ENCODE peak calls at places on chromosomes 1 and 21, in ten cellular contexts. Q is right atrium auricular region, F is foreskin fibroblast, X is HCT116, D is left ventricle myocardium inferior, L is GM06990, Y is cardiac muscle cell, G is IMR-90, I is hepatocyte, O is lower lobe of right lung. J is an unnamed sample.

GRCh38 chr1:193846881-193847280 is 660.5 kb upstream of the B3GALT2 start:
- DNase-seq in Q (no peak), F (peak), X (no peak), D (no peak), L (no peak), Y (no peak), G (peak), I (no peak), O (no peak), J (no peak)

GRCh38 chr1:240282061-240282830 is 190.6 kb downstream of the FMN2 start:
- DNase-seq in Q (no peak), F (peak), X (no peak), D (no peak), L (no peak), Y (no peak), G (peak), I (no peak), O (peak), J (peak)

GRCh38 chr1:55437692-55438091 is 222.5 kb upstream of the USP24 start:
- DNase-seq in Q (no peak), F (no peak), X (no peak), D (no peak), L (no peak), Y (no peak), G (no peak), I (no peak), O (no peak), J (no peak)

GRCh38 chr1:94807742-94808491 is 12.2 kb upstream of the SLC44A3 start:
- DNase-seq in Q (no peak), F (peak), X (no peak), D (no peak), L (no peak), Y (no peak), G (peak), I (peak), O (no peak), J (no peak)

GRCh38 chr1:1609822-1610485 is 5.3 kb upstream of the MIB2 start:
- DNase-seq in Q (no peak), F (no peak), X (no peak), D (no peak), L (no peak), Y (no peak), G (no peak), I (no peak), O (peak), J (no peak)

GRCh38 chr1:246355421-246356230 is 151.5 kb downstream of the SMYD3 start:
- DNase-seq in Q (no peak), F (no peak), X (no peak), D (no peak), L (no peak), Y (no peak), G (no peak), I (no peak), O (no peak), J (no peak)

GRCh38 chr1:47709302-47710074 is 271.6 kb downstream of the FOXD2 start:
- DNase-seq in Q (no peak), F (peak), X (no peak), D (no peak), L (peak), Y (peak), G (no peak), I (peak), O (no peak), J (no peak)

GRCh38 chr1:243731301-243731891 is 118.6 kb downstream of the AKT3 start:
- DNase-seq in Q (no peak), F (no peak), X (no peak), D (no peak), L (no peak), Y (no peak), G (peak), I (peak), O (no peak), J (peak)

GRCh38 chr21:37521658-37522057 is 155.1 kb downstream of the DYRK1A start:
- DNase-seq in Q (no peak), F (no peak), X (no peak), D (no peak), L (no peak), Y (no peak), G (no peak), I (no peak), O (no peak), J (no peak)

GRCh38 chr1:226871047-226871365 is 590 bp downstream of the PSEN2 start:
- DNase-seq in Q (no peak), F (no peak), X (no peak), D (no peak), L (no peak), Y (no peak), G (no peak), I (no peak), O (no peak), J (no peak)

GRCh38 chr1:165842363-165843129 is 15.1 kb downstream of the UCK2 start:
- DNase-seq in Q (no peak), F (peak), X (no peak), D (no peak), L (peak), Y (peak), G (peak), I (no peak), O (no peak), J (peak)

GRCh38 chr1:16126160-16126559 is 29.7 kb downstream of the EPHA2 start:
- DNase-seq in Q (no peak), F (no peak), X (no peak), D (no peak), L (no peak), Y (no peak), G (no peak), I (no peak), O (no peak), J (no peak)

GRCh38 chr1:205680073-205680851 is at the start of gene SLC45A3:
- DNase-seq in Q (no peak), F (peak), X (no peak), D (peak), L (no peak), Y (peak), G (no peak), I (peak), O (peak), J (peak)

GRCh38 chr1:203129501-203130231 is 2.1 kb downstream of the ADORA1 start:
- DNase-seq in Q (peak), F (no peak), X (no peak), D (peak), L (no peak), Y (no peak), G (no peak), I (no peak), O (no peak), J (no peak)

GRCh38 chr21:36615274-36615964 is 83.5 kb upstream of the SIM2 start:
- DNase-seq in Q (no peak), F (no peak), X (peak), D (no peak), L (no peak), Y (no peak), G (no peak), I (no peak), O (no peak), J (no peak)

GRCh38 chr1:1118893-1119220 is 3.0 kb upstream of the C1orf159 start:
- DNase-seq in Q (no peak), F (no peak), X (no peak), D (no peak), L (no peak), Y (no peak), G (no peak), I (no peak), O (peak), J (no peak)

GRCh38 chr1:226678701-226679100 is 60.4 kb downstream of the ITPKB start:
- DNase-seq in Q (no peak), F (no peak), X (no peak), D (no peak), L (no peak), Y (no peak), G (no peak), I (no peak), O (no peak), J (no peak)

GRCh38 chr1:90154711-90155110 is 159.8 kb downstream of the ZNF326 start:
- DNase-seq in Q (no peak), F (no peak), X (no peak), D (no peak), L (no peak), Y (no peak), G (no peak), I (no peak), O (no peak), J (no peak)

GRCh38 chr1:7379445-7379971 is 391.6 kb upstream of the VAMP3 start:
- DNase-seq in Q (peak), F (peak), X (no peak), D (peak), L (no peak), Y (peak), G (peak), I (peak), O (no peak), J (peak)

GRCh38 chr1:53413175-53414001 is 45.8 kb upstream of the DMRTB1 start:
- DNase-seq in Q (no peak), F (peak), X (peak), D (no peak), L (peak), Y (no peak), G (peak), I (peak), O (no peak), J (peak)

GRCh38 chr1:210262897-210263272 is 30.3 kb downstream of the SERTAD4 start:
- DNase-seq in Q (peak), F (peak), X (no peak), D (no peak), L (no peak), Y (no peak), G (no peak), I (no peak), O (no peak), J (no peak)

GRCh38 chr1:172105230-172105629 is 263.9 kb downstream of the DNM3 start:
- DNase-seq in Q (no peak), F (no peak), X (no peak), D (no peak), L (no peak), Y (no peak), G (no peak), I (no peak), O (no peak), J (no peak)

GRCh38 chr1:21749109-21749508 is 33.8 kb downstream of the USP48 start:
- DNase-seq in Q (no peak), F (no peak), X (no peak), D (no peak), L (no peak), Y (no peak), G (no peak), I (no peak), O (no peak), J (no peak)

GRCh38 chr1:43786975-43787374 is 79.6 kb downstream of the ST3GAL3 start:
- DNase-seq in Q (no peak), F (peak), X (no peak), D (no peak), L (no peak), Y (peak), G (peak), I (peak), O (no peak), J (no peak)

GRCh38 chr1:203252678-203253077 is 23.2 kb upstream of the CHIT1 start:
- DNase-seq in Q (no peak), F (no peak), X (no peak), D (no peak), L (no peak), Y (no peak), G (no peak), I (no peak), O (no peak), J (no peak)

GRCh38 chr1:8040586-8040985 is 14.5 kb upstream of the ERRFI1 start:
- DNase-seq in Q (peak), F (peak), X (peak), D (peak), L (no peak), Y (no peak), G (peak), I (peak), O (peak), J (peak)

GRCh38 chr1:151815716-151816327 is 10.6 kb upstream of the LINGO4 start:
- DNase-seq in Q (no peak), F (no peak), X (no peak), D (no peak), L (no peak), Y (no peak), G (no peak), I (no peak), O (no peak), J (no peak)

GRCh38 chr21:46189213-46189958 is 5.1 kb upstream of the SPATC1L start:
- DNase-seq in Q (peak), F (peak), X (no peak), D (no peak), L (no peak), Y (no peak), G (peak), I (peak), O (no peak), J (peak)

GRCh38 chr1:47558601-47559593 is 121.1 kb downstream of the FOXD2 start:
- DNase-seq in Q (no peak), F (no peak), X (no peak), D (no peak), L (no peak), Y (no peak), G (no peak), I (peak), O (peak), J (peak)

GRCh38 chr1:85397490-85398044 is 67.4 kb downstream of the DDAH1 start:
- DNase-seq in Q (no peak), F (no peak), X (no peak), D (no peak), L (no peak), Y (no peak), G (peak), I (no peak), O (no peak), J (no peak)

GRCh38 chr1:176897350-176898236 is 266.9 kb downstream of the ASTN1 start:
- DNase-seq in Q (no peak), F (peak), X (peak), D (peak), L (peak), Y (peak), G (peak), I (peak), O (peak), J (peak)

GRCh38 chr1:24186993-24187790 is at the start of gene IFNLR1:
- DNase-seq in Q (no peak), F (peak), X (peak), D (peak), L (peak), Y (peak), G (no peak), I (peak), O (peak), J (peak)

GRCh38 chr1:24151175-24151533 is 8.2 kb upstream of the IL22RA1 start:
- DNase-seq in Q (no peak), F (no peak), X (no peak), D (no peak), L (no peak), Y (peak), G (no peak), I (peak), O (no peak), J (peak)

GRCh38 chr1:101238041-101238515 is 1.3 kb downstream of the S1PR1 start:
- DNase-seq in Q (no peak), F (no peak), X (no peak), D (no peak), L (peak), Y (peak), G (no peak), I (no peak), O (peak), J (no peak)
- H3K4me3 ChIP-seq in Q (peak), F (peak), X (no peak), D (peak), L (peak), Y (peak), G (peak), I (no peak), O (peak), J (no peak)

GRCh38 chr1:101474039-101474665 is 237.3 kb downstream of the S1PR1 start:
- DNase-seq in Q (no peak), F (no peak), X (peak), D (no peak), L (no peak), Y (peak), G (no peak), I (peak), O (no peak), J (peak)
- TF ChIP-seq CTCF in Q (peak), F (peak), X (no peak), D (peak), L (peak), Y (peak), G (peak), I (peak), O (peak), J (peak)

GRCh38 chr21:14758849-14759248 is 212.7 kb upstream of the SAMSN1 start:
- DNase-seq in Q (no peak), F (no peak), X (no peak), D (no peak), L (no peak), Y (no peak), G (no peak), I (no peak), O (no peak), J (no peak)

GRCh38 chr21:14759285-14759684 is 213.2 kb upstream of the SAMSN1 start:
- DNase-seq in Q (no peak), F (no peak), X (no peak), D (no peak), L (no peak), Y (no peak), G (no peak), I (no peak), O (no peak), J (no peak)

GRCh38 chr21:14754682-14755081 is 208.6 kb upstream of the SAMSN1 start:
- DNase-seq in Q (no peak), F (no peak), X (no peak), D (no peak), L (no peak), Y (no peak), G (no peak), I (no peak), O (no peak), J (no peak)

GRCh38 chr21:14755086-14755485 is 209.0 kb upstream of the SAMSN1 start:
- DNase-seq in Q (no peak), F (no peak), X (no peak), D (no peak), L (no peak), Y (no peak), G (no peak), I (no peak), O (no peak), J (no peak)

GRCh38 chr21:14757533-14758327 is 211.6 kb upstream of the SAMSN1 start:
- DNase-seq in Q (no peak), F (no peak), X (no peak), D (no peak), L (no peak), Y (no peak), G (no peak), I (no peak), O (no peak), J (no peak)
- H3K4me3 ChIP-seq in Q (no peak), F (no peak), X (no peak), D (no peak), L (no peak), Y (no peak), G (no peak), I (no peak), O (no peak), J (no peak)

GRCh38 chr1:45327644-45328515 is 1.2 kb downstream of the HPDL start:
- DNase-seq in Q (no peak), F (peak), X (no peak), D (no peak), L (peak), Y (no peak), G (no peak), I (no peak), O (no peak), J (no peak)

GRCh38 chr1:45329445-45329844 is 2.8 kb downstream of the HPDL start:
- DNase-seq in Q (no peak), F (peak), X (no peak), D (no peak), L (no peak), Y (no peak), G (no peak), I (no peak), O (no peak), J (peak)

GRCh38 chr1:45328680-45329079 is 2.0 kb downstream of the HPDL start:
- DNase-seq in Q (no peak), F (no peak), X (no peak), D (no peak), L (no peak), Y (no peak), G (no peak), I (no peak), O (no peak), J (no peak)

GRCh38 chr1:45325816-45326506 is 734 bp upstream of the HPDL start:
- DNase-seq in Q (no peak), F (peak), X (no peak), D (no peak), L (no peak), Y (no peak), G (no peak), I (no peak), O (no peak), J (no peak)

DNA sequence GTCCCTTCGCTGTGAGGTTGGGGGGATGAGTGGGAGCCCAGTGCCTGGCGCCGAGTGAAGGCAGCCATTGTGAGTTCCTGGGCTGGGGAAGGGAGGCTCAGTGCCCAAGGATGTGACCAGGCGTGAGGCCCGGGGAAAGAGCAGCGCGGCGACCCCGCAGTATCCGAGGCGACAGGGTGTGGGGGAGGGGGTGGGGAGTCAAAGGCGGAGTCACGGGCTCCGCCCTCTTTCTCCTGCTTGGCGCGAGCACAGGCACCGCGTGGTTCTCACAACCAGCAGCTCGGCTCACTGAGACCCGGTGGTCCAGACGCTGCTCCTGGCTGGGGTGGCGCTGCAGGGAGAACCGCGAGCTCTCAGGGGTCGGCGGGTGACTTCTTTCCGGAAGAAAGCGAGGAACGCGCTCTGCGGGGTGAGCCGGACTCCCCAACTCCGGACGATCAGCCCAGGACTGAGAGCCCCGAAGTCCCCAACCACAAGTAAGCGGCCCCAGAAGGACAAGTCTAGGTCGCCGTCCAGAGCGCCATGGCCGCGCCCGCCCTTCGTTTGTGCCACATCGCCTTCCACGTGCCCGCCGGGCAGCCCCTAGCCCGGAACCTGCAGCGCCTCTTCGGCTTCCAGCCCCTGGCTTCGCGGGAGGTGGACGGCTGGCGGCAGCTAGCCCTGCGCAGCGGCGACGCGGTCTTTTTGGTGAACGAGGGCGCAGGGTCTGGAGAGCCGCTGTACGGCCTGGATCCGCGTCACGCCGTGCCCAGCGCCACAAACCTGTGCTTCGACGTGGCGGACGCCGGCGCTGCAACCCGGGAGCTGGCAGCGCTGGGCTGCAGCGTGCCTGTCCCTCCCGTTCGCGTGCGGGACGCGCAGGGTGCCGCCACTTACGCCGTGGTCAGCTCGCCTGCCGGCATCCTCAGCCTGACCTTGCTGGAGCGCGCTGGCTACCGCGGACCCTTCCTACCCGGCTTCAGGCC is at the start of gene HPDL:
- DNase-seq in Q (no peak), F (peak), X (no peak), D (peak), L (peak), Y (peak), G (peak), I (peak), O (peak), J (peak)
- TF ChIP-seq CTCF in Q (no peak), F (no peak), X (no peak), D (no peak), L (peak), Y (no peak), G (no peak), I (no peak), O (no peak), J (no peak)

GRCh38 chr1:187226396-187226795 is 397.6 kb downstream of the PLA2G4A start:
- DNase-seq in Q (no peak), F (peak), X (no peak), D (no peak), L (no peak), Y (no peak), G (peak), I (no peak), O (no peak), J (peak)
- H3K4me3 ChIP-seq in Q (no peak), F (no peak), X (no peak), D (no peak), L (no peak), Y (no peak), G (no peak), I (no peak), O (no peak), J (no peak)

GRCh38 chr1:222665964-222666363 is 46.3 kb downstream of the AIDA start:
- DNase-seq in Q (no peak), F (peak), X (no peak), D (no peak), L (no peak), Y (no peak), G (peak), I (no peak), O (no peak), J (no peak)

GRCh38 chr1:222657899-222658298 is 40.0 kb downstream of the MIA3 start:
- DNase-seq in Q (no peak), F (no peak), X (no peak), D (no peak), L (no peak), Y (no peak), G (no peak), I (no peak), O (no peak), J (no peak)

GRCh38 chr1:222663535-222663934 is 45.6 kb downstream of the MIA3 start:
- DNase-seq in Q (no peak), F (no peak), X (no peak), D (no peak), L (no peak), Y (no peak), G (no peak), I (no peak), O (no peak), J (no peak)
- TF ChIP-seq CTCF in Q (no peak), F (no peak), X (no peak), D (no peak), L (no peak), Y (no peak), G (no peak), I (no peak), O (no peak), J (no peak)

DNA sequence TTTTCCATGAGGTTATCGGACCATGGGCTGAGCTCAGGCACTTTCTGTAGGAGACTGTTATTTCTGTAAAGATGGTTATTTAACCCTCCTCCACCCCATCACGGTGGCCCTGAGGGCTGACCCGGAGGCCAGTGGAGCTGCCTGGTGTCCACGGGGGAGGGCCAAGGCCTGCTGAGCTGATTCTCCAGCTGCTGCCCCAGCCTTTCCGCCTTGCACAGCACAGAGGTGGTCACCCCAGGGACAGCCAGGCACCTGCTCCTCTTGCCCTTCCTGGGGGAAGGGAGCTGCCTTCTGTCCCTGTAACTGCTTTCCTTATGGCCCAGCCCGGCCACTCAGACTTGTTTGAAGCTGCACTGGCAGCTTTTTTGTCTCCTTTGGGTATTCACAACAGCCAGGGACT is 2.6 kb upstream of the CCDC28B start:
- DNase-seq in Q (no peak), F (no peak), X (no peak), D (no peak), L (no peak), Y (no peak), G (no peak), I (no peak), O (no peak), J (no peak)
- H3K4me3 ChIP-seq in Q (no peak), F (no peak), X (no peak), D (no peak), L (no peak), Y (no peak), G (no peak), I (no peak), O (no peak), J (no peak)